ENCODE peak calls at places on chromosomes 5 and 9, in four cellular contexts. One of them, this sample, is unnamed.

GRCh38 chr5:122311888-122312669 is at the start of gene SNCAIP:
- DNase-seq in adrenal gland: peak
- DNase-seq in NCI-H1105: no peak
- DNase-seq in H54: peak
- DNase-seq in this sample: no peak

GRCh38 chr5:1060535-1060981 is 51.3 kb downstream of the SLC12A7 start:
- DNase-seq in adrenal gland: no peak
- DNase-seq in NCI-H1105: no peak
- DNase-seq in H54: no peak
- DNase-seq in this sample: no peak

GRCh38 chr9:13665418-13666066 is 386.1 kb upstream of the MPDZ start:
- DNase-seq in adrenal gland: peak
- DNase-seq in NCI-H1105: no peak
- DNase-seq in H54: peak
- DNase-seq in this sample: peak

GRCh38 chr5:136802382-136802781 is 437.0 kb upstream of the TRPC7 start:
- DNase-seq in adrenal gland: peak
- DNase-seq in NCI-H1105: peak
- DNase-seq in H54: no peak
- DNase-seq in this sample: no peak

GRCh38 chr5:114055810-114056476 is 305.9 kb upstream of the KCNN2 start:
- DNase-seq in adrenal gland: peak
- DNase-seq in NCI-H1105: no peak
- DNase-seq in H54: no peak
- DNase-seq in this sample: no peak

GRCh38 chr5:143249851-143250250 is 153.6 kb downstream of the NR3C1 start:
- DNase-seq in adrenal gland: no peak
- DNase-seq in NCI-H1105: no peak
- DNase-seq in H54: no peak
- DNase-seq in this sample: no peak

GRCh38 chr5:78633710-78634109 is 14.9 kb downstream of the LHFPL2 start:
- DNase-seq in adrenal gland: no peak
- DNase-seq in NCI-H1105: no peak
- DNase-seq in H54: no peak
- DNase-seq in this sample: peak

GRCh38 chr9:134738869-134739659 is 97.5 kb downstream of the COL5A1 start:
- DNase-seq in adrenal gland: peak
- DNase-seq in NCI-H1105: peak
- DNase-seq in H54: peak
- DNase-seq in this sample: peak

GRCh38 chr5:74641778-74642542 is 1.4 kb upstream of the ENC1 start:
- DNase-seq in adrenal gland: peak
- DNase-seq in NCI-H1105: no peak
- DNase-seq in H54: no peak
- DNase-seq in this sample: peak

GRCh38 chr5:129122560-129122959 is 28.0 kb downstream of the ISOC1 start:
- DNase-seq in adrenal gland: no peak
- DNase-seq in NCI-H1105: no peak
- DNase-seq in H54: no peak
- DNase-seq in this sample: no peak

GRCh38 chr5:126778675-126779403 is 1.9 kb downstream of the LMNB1 start:
- DNase-seq in adrenal gland: no peak
- DNase-seq in NCI-H1105: no peak
- DNase-seq in H54: no peak
- DNase-seq in this sample: no peak

This sample was measured in HTR-8/SVneo.